ENCODE peak calls at places on chromosome 4, in six cellular contexts. P is GM12891, U is HepG2, O is K562, M is GM12878, R is H1. X is an unnamed sample.

GRCh38 chr4:77358315-77358928 is 201.4 kb downstream of the CCNG2 start:
- DNase-seq in R (no peak), U (peak; percentile 19), P (peak; percentile 10), M (no peak), O (peak; percentile 47), X (peak; percentile 4)

GRCh38 chr4:7045961-7046921 is 3.1 kb downstream of the TADA2B start:
- DNase-seq in P (peak; percentile 55), U (no peak), R (no peak), M (peak; percentile 66), O (no peak), X (peak; percentile 65)

GRCh38 chr4:174324725-174325124 is 41.0 kb downstream of the CEP44 start:
- DNase-seq in P (no peak), U (no peak), O (peak; percentile 18), M (no peak), R (no peak), X (no peak)

GRCh38 chr4:100493756-100494155 is 24.1 kb downstream of the EMCN start:
- DNase-seq in M (no peak), U (no peak), P (no peak), R (no peak), O (no peak), X (no peak)

GRCh38 chr4:42655921-42656735 is 777 bp downstream of the ATP8A1 start:
- DNase-seq in R (peak; percentile 69), O (no peak), M (no peak), P (peak; percentile 23), U (peak; percentile 1), X (peak; percentile 33)

GRCh38 chr4:109972786-109973528 is 60.3 kb downstream of the EGF start:
- DNase-seq in M (no peak), O (no peak), R (no peak), U (peak; percentile 21), P (no peak), X (no peak)

GRCh38 chr4:139859876-139860275 is 194.3 kb downstream of the MGST2 start:
- DNase-seq in U (no peak), R (no peak), P (no peak), M (no peak), O (no peak), X (no peak)

GRCh38 chr4:132169660-132170059 is 979.4 kb upstream of the PCDH10 start:
- DNase-seq in M (no peak), R (no peak), P (no peak), U (no peak), O (peak; percentile 5), X (no peak)

GRCh38 chr4:24988776-24989175 is 42.0 kb downstream of the LGI2 start:
- DNase-seq in R (peak; percentile 65), M (no peak), O (peak; percentile 27), P (no peak), U (peak; percentile 13), X (no peak)

GRCh38 chr4:153271820-153272219 is 67.6 kb downstream of the TRIM2 start:
- DNase-seq in R (no peak), U (no peak), O (no peak), M (no peak), P (no peak), X (no peak)

GRCh38 chr4:88583643-88584470 is 8.4 kb upstream of the HERC3 start:
- DNase-seq in R (no peak), P (no peak), O (no peak), M (no peak), U (no peak), X (no peak)

GRCh38 chr4:88585908-88586307 is 6.4 kb upstream of the HERC3 start:
- DNase-seq in P (no peak), U (no peak), M (no peak), O (no peak), R (no peak), X (no peak)

GRCh38 chr4:88584471-88584900 is 7.8 kb upstream of the HERC3 start:
- DNase-seq in P (no peak), R (no peak), U (no peak), M (no peak), O (no peak), X (no peak)

GRCh38 chr4:88591787-88592599 is at the start of gene HERC3:
- DNase-seq in U (peak; percentile 67), P (peak; percentile 85), R (peak; percentile 96), M (peak; percentile 46), O (peak; percentile 96), X (peak; percentile 80)

DNA sequence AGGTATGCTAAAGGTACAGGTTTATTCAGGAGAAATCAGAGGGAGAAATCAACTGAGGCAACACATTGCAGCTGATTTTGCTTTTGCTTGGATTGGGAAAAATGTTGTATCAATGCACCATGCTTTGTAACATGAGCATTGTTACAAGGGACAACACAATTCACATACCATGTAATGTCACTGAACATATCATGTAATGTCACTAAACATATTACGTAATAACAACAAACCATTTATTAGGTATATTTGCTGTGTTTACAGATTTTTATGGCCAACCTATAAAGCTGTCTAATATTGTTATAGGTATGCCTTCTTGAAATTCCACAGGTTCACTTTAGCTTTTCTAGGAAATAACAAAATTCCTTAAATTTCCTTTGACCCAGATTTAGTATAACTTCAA is 5.0 kb upstream of the HERC3 start:
- DNase-seq in U (no peak), O (no peak), M (no peak), P (no peak), R (no peak), X (no peak)
- TF ChIP-seq POLR2AphosphoS5 in U (no peak), O (no peak), M (no peak), P (no peak), R (no peak), X (no peak)

GRCh38 chr4:54225671-54226398 is 3.3 kb upstream of the PDGFRA start:
- DNase-seq in R (peak; percentile 57), O (no peak), P (no peak), M (no peak), U (no peak), X (no peak)

GRCh38 chr4:54224960-54225670 is 4.0 kb upstream of the PDGFRA start:
- DNase-seq in P (no peak), M (no peak), R (peak; percentile 54), O (no peak), U (no peak), X (no peak)

GRCh38 chr4:54227261-54228063 is 1.6 kb upstream of the PDGFRA start:
- DNase-seq in O (no peak), M (no peak), P (no peak), R (peak; percentile 64), U (no peak), X (no peak)

GRCh38 chr4:54228064-54228527 is 997 bp upstream of the PDGFRA start:
- DNase-seq in R (peak; percentile 93), P (peak; percentile 54), O (peak; percentile 61), M (no peak), U (peak; percentile 5), X (no peak)

GRCh38 chr4:54226399-54227260 is 2.5 kb upstream of the PDGFRA start:
- DNase-seq in M (no peak), R (peak; percentile 67), P (no peak), O (no peak), U (no peak), X (no peak)
- TF ChIP-seq POLR2A in M (no peak), R (no peak), P (no peak), O (no peak), U (no peak), X (no peak)

GRCh38 chr4:118282692-118283091 is 70.1 kb downstream of the PRSS12 start:
- DNase-seq in M (no peak), U (peak; percentile 33), O (no peak), R (no peak), P (no peak), X (no peak)
- TF ChIP-seq TAF1 in M (no peak), U (no peak), O (no peak), R (no peak), P (no peak), X (no peak)

GRCh38 chr4:168859100-168859499 is 151.0 kb downstream of the CBR4 start:
- DNase-seq in M (no peak), U (no peak), O (no peak), R (no peak), P (no peak), X (no peak)
- TF ChIP-seq POLR2AphosphoS5 in M (no peak), U (no peak), O (no peak), R (no peak), P (no peak), X (no peak)

GRCh38 chr4:1029957-1030520 is 18.6 kb downstream of the FGFRL1 start:
- DNase-seq in O (peak; percentile 56), P (no peak), U (no peak), R (peak; percentile 82), M (no peak), X (no peak)

GRCh38 chr4:1027916-1028240 is 16.5 kb downstream of the FGFRL1 start:
- DNase-seq in R (no peak), O (peak; percentile 47), U (no peak), M (no peak), P (no peak), X (no peak)

GRCh38 chr4:1030559-1030958 is 19.1 kb downstream of the FGFRL1 start:
- DNase-seq in R (no peak), U (no peak), M (no peak), P (no peak), O (peak; percentile 50), X (no peak)

GRCh38 chr4:1028574-1029220 is 17.3 kb downstream of the FGFRL1 start:
- DNase-seq in P (no peak), R (no peak), U (no peak), M (no peak), O (no peak), X (no peak)

DNA sequence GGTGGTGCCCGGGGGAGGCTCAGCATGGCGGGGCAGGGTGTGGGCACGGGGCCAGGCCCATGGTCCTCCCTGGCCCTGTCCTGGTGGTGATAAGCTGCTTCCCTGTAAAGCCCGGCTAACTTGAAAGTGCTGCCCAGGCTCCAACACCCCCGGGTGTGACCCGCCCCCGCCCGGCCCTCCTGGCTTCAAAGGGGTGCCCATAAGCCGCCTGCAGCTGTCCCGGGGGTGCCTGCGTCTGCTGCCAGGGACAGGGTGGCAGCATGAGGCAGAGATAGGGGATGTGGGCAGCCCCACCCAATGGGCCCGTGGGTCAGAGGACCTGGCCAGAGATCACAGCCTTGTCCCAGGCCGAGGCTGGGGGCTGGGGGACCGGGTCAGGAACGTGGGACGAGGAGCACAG is 18.1 kb downstream of the FGFRL1 start:
- DNase-seq in P (no peak), U (no peak), O (no peak), M (no peak), R (no peak), X (no peak)
- TF ChIP-seq POLR2A in P (no peak), U (no peak), O (no peak), M (no peak), R (no peak), X (no peak)

GRCh38 chr4:102441978-102442890 is 58.9 kb upstream of the NFKB1 start:
- DNase-seq in P (no peak), O (no peak), M (no peak), R (no peak), U (peak; percentile 90), X (no peak)
- TF ChIP-seq TAF1 in P (no peak), O (no peak), M (no peak), R (no peak), U (no peak), X (no peak)

X was measured in GM12892.